ENCODE peak calls at places on chromosome 16, in five cellular contexts. One of them, this sample, is unnamed.
A peak's percentile ranks its signal among the peaks of the same experiment; 100 is the strongest.

GRCh38 chr16:80794071-80794470 is 10.3 kb downstream of the CDYL2 start:
- DNase-seq in right lobe of liver: no peak
- DNase-seq in left lung: no peak
- DNase-seq in OCI-LY7: no peak
- DNase-seq in fibroblast of mammary gland: no peak
- DNase-seq in this sample: no peak

GRCh38 chr16:55703003-55704001 is 47.5 kb downstream of the SLC6A2 start:
- DNase-seq in left lung: no peak
- DNase-seq in right lobe of liver: no peak
- DNase-seq in OCI-LY7: peak; percentile 44
- DNase-seq in fibroblast of mammary gland: peak; percentile 67
- DNase-seq in this sample: peak; percentile 86

GRCh38 chr16:81366316-81366932 is 51.7 kb downstream of the GAN start:
- DNase-seq in right lobe of liver: no peak
- DNase-seq in OCI-LY7: peak; percentile 70
- DNase-seq in left lung: no peak
- DNase-seq in fibroblast of mammary gland: peak; percentile 52
- DNase-seq in this sample: peak; percentile 77

GRCh38 chr16:65281636-65282035 is 159.8 kb upstream of the CDH11 start:
- DNase-seq in fibroblast of mammary gland: no peak
- DNase-seq in right lobe of liver: no peak
- DNase-seq in OCI-LY7: no peak
- DNase-seq in left lung: no peak
- DNase-seq in this sample: no peak

GRCh38 chr16:50563989-50564388 is 15.8 kb downstream of the NKD1 start:
- DNase-seq in OCI-LY7: no peak
- DNase-seq in left lung: no peak
- DNase-seq in fibroblast of mammary gland: no peak
- DNase-seq in right lobe of liver: no peak
- DNase-seq in this sample: no peak

GRCh38 chr16:15882563-15882962 is 5.8 kb downstream of the CEP20 start:
- DNase-seq in right lobe of liver: no peak
- DNase-seq in OCI-LY7: no peak
- DNase-seq in left lung: no peak
- DNase-seq in fibroblast of mammary gland: no peak
- DNase-seq in this sample: no peak

GRCh38 chr16:84603115-84603816 is 14.6 kb downstream of the COTL1 start:
- DNase-seq in OCI-LY7: no peak
- DNase-seq in right lobe of liver: peak; percentile 79
- DNase-seq in fibroblast of mammary gland: peak; percentile 99
- DNase-seq in left lung: peak; percentile 92
- DNase-seq in this sample: peak; percentile 97

GRCh38 chr16:68232335-68232734 is 3.6 kb downstream of the ESRP2 start:
- DNase-seq in left lung: no peak
- DNase-seq in fibroblast of mammary gland: no peak
- DNase-seq in right lobe of liver: no peak
- DNase-seq in OCI-LY7: no peak
- DNase-seq in this sample: no peak

GRCh38 chr16:56635441-56635967 is 3.0 kb upstream of the MT1A start:
- DNase-seq in OCI-LY7: no peak
- DNase-seq in right lobe of liver: no peak
- DNase-seq in fibroblast of mammary gland: no peak
- DNase-seq in left lung: peak; percentile 65
- DNase-seq in this sample: no peak

GRCh38 chr16:70018254-70018653 is 67.1 kb downstream of the CLEC18A start:
- DNase-seq in right lobe of liver: no peak
- DNase-seq in fibroblast of mammary gland: peak; percentile 30
- DNase-seq in OCI-LY7: peak; percentile 72
- DNase-seq in left lung: no peak
- DNase-seq in this sample: peak; percentile 13
- TF ChIP-seq CTCF in right lobe of liver: peak; percentile 20
- TF ChIP-seq CTCF in fibroblast of mammary gland: peak; percentile 25
- TF ChIP-seq CTCF in OCI-LY7: peak; percentile 69
- TF ChIP-seq CTCF in left lung: no peak
- TF ChIP-seq CTCF in this sample: no peak

GRCh38 chr16:28537076-28537475 is 1.7 kb downstream of the NUPR1 start:
- DNase-seq in OCI-LY7: no peak
- DNase-seq in fibroblast of mammary gland: no peak
- DNase-seq in right lobe of liver: no peak
- DNase-seq in left lung: no peak
- DNase-seq in this sample: no peak
- H3K4me3 ChIP-seq in OCI-LY7: no peak overlapping the region
- H3K4me3 ChIP-seq in fibroblast of mammary gland: peak overlapping the region; percentile 75
- H3K4me3 ChIP-seq in right lobe of liver: peak overlapping the region; percentile 77
- H3K4me3 ChIP-seq in left lung: peak overlapping the region; percentile 47
- H3K4me3 ChIP-seq in this sample: peak overlapping the region; percentile 78

GRCh38 chr16:19881783-19882182 is 2.9 kb downstream of the GPRC5B start:
- DNase-seq in OCI-LY7: no peak
- DNase-seq in fibroblast of mammary gland: no peak
- DNase-seq in right lobe of liver: no peak
- DNase-seq in left lung: no peak
- DNase-seq in this sample: no peak

GRCh38 chr16:19884021-19884485 is 595 bp downstream of the GPRC5B start:
- DNase-seq in left lung: peak; percentile 73
- DNase-seq in OCI-LY7: no peak
- DNase-seq in right lobe of liver: peak; percentile 33
- DNase-seq in fibroblast of mammary gland: no peak
- DNase-seq in this sample: no peak

GRCh38 chr16:19883296-19883951 is 1.2 kb downstream of the GPRC5B start:
- DNase-seq in left lung: no peak
- DNase-seq in right lobe of liver: peak; percentile 52
- DNase-seq in fibroblast of mammary gland: no peak
- DNase-seq in OCI-LY7: no peak
- DNase-seq in this sample: peak; percentile 58

GRCh38 chr16:19882186-19882585 is 2.5 kb downstream of the GPRC5B start:
- DNase-seq in left lung: no peak
- DNase-seq in right lobe of liver: no peak
- DNase-seq in OCI-LY7: no peak
- DNase-seq in fibroblast of mammary gland: no peak
- DNase-seq in this sample: no peak

GRCh38 chr16:19882641-19883040 is 2.0 kb downstream of the GPRC5B start:
- DNase-seq in left lung: no peak
- DNase-seq in OCI-LY7: no peak
- DNase-seq in right lobe of liver: no peak
- DNase-seq in fibroblast of mammary gland: no peak
- DNase-seq in this sample: no peak
- TF ChIP-seq CTCF in left lung: no peak
- TF ChIP-seq CTCF in OCI-LY7: no peak
- TF ChIP-seq CTCF in right lobe of liver: no peak
- TF ChIP-seq CTCF in fibroblast of mammary gland: no peak
- TF ChIP-seq CTCF in this sample: no peak

GRCh38 chr16:89761304-89761922 is 40.1 kb downstream of the ZNF276 start:
- DNase-seq in fibroblast of mammary gland: no peak
- DNase-seq in OCI-LY7: no peak
- DNase-seq in right lobe of liver: no peak
- DNase-seq in left lung: no peak
- DNase-seq in this sample: no peak
- H3K4me3 ChIP-seq in fibroblast of mammary gland: no peak overlapping the region
- H3K4me3 ChIP-seq in OCI-LY7: no peak overlapping the region
- H3K4me3 ChIP-seq in right lobe of liver: peak overlapping the region; percentile 43
- H3K4me3 ChIP-seq in left lung: peak overlapping the region; percentile 32
- H3K4me3 ChIP-seq in this sample: no peak overlapping the region

GRCh38 chr16:53711390-53711789 is 7.4 kb downstream of the FTO start:
- DNase-seq in right lobe of liver: no peak
- DNase-seq in left lung: no peak
- DNase-seq in fibroblast of mammary gland: no peak
- DNase-seq in OCI-LY7: no peak
- DNase-seq in this sample: no peak

GRCh38 chr16:53708490-53708889 is 4.5 kb downstream of the FTO start:
- DNase-seq in left lung: no peak
- DNase-seq in fibroblast of mammary gland: no peak
- DNase-seq in OCI-LY7: no peak
- DNase-seq in right lobe of liver: no peak
- DNase-seq in this sample: no peak

GRCh38 chr16:53713403-53714013 is 9.6 kb downstream of the FTO start:
- DNase-seq in left lung: no peak
- DNase-seq in right lobe of liver: no peak
- DNase-seq in fibroblast of mammary gland: no peak
- DNase-seq in OCI-LY7: no peak
- DNase-seq in this sample: peak; percentile 40

GRCh38 chr16:53714080-53715050 is 10.4 kb downstream of the FTO start:
- DNase-seq in OCI-LY7: no peak
- DNase-seq in left lung: no peak
- DNase-seq in fibroblast of mammary gland: peak; percentile 55
- DNase-seq in right lobe of liver: no peak
- DNase-seq in this sample: peak; percentile 56

DNA sequence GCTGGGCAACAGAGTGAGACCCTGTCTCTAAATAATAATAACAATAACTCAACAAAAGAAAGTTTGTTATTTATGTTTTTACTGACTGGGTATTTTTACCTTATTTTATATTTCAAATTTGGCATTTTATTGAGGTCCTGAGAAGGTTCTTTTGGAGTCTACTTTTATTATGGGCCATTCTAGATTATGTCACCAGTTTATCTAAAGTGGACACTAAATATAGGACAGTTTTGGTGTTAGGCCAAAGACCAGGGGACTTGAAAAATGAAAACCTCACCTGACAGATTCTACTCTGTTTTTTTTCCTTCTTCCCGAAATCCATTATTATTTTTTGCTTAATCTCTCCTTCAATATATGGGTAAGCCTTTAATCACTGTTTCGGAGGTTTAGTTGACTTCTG is 8.1 kb downstream of the FTO start:
- DNase-seq in right lobe of liver: no peak
- DNase-seq in left lung: no peak
- DNase-seq in OCI-LY7: no peak
- DNase-seq in fibroblast of mammary gland: no peak
- DNase-seq in this sample: no peak
- TF ChIP-seq CTCF in right lobe of liver: no peak
- TF ChIP-seq CTCF in left lung: no peak
- TF ChIP-seq CTCF in OCI-LY7: no peak
- TF ChIP-seq CTCF in fibroblast of mammary gland: no peak
- TF ChIP-seq CTCF in this sample: no peak

GRCh38 chr16:70523621-70524405 is at the start of gene SF3B3:
- DNase-seq in OCI-LY7: peak; percentile 88
- DNase-seq in right lobe of liver: peak; percentile 66
- DNase-seq in fibroblast of mammary gland: peak; percentile 37
- DNase-seq in left lung: peak; percentile 86
- DNase-seq in this sample: peak; percentile 36

GRCh38 chr16:70529051-70529777 is 5.6 kb downstream of the SF3B3 start:
- DNase-seq in right lobe of liver: no peak
- DNase-seq in OCI-LY7: peak; percentile 54
- DNase-seq in fibroblast of mammary gland: peak; percentile 79
- DNase-seq in left lung: no peak
- DNase-seq in this sample: peak; percentile 73

GRCh38 chr16:70526403-70526802 is 2.8 kb downstream of the SF3B3 start:
- DNase-seq in right lobe of liver: no peak
- DNase-seq in OCI-LY7: peak; percentile 10
- DNase-seq in left lung: no peak
- DNase-seq in fibroblast of mammary gland: no peak
- DNase-seq in this sample: no peak

GRCh38 chr16:70523013-70523620 is at the start of gene COG4:
- DNase-seq in OCI-LY7: peak; percentile 95
- DNase-seq in left lung: peak; percentile 95
- DNase-seq in right lobe of liver: peak; percentile 87
- DNase-seq in fibroblast of mammary gland: peak; percentile 79
- DNase-seq in this sample: peak; percentile 83

GRCh38 chr16:70527315-70527996 is 3.8 kb downstream of the SF3B3 start:
- DNase-seq in left lung: no peak
- DNase-seq in right lobe of liver: no peak
- DNase-seq in OCI-LY7: no peak
- DNase-seq in fibroblast of mammary gland: no peak
- DNase-seq in this sample: no peak
- H3K4me3 ChIP-seq in left lung: no peak overlapping the region
- H3K4me3 ChIP-seq in right lobe of liver: no peak overlapping the region
- H3K4me3 ChIP-seq in OCI-LY7: peak overlapping the region; percentile 99
- H3K4me3 ChIP-seq in fibroblast of mammary gland: no peak overlapping the region
- H3K4me3 ChIP-seq in this sample: no peak overlapping the region